ENCODE peak calls at places on chromosomes 3 and 15, in five cellular contexts. I is psoas muscle, F is AG04450, Z is A549, U is upper lobe of right lung. M is an unnamed sample.

GRCh38 chr3:122312826-122313225 is 12.2 kb upstream of the CSTA start:
- DNase-seq in I (no peak), F (no peak), Z (no peak), U (no peak), M (no peak)

GRCh38 chr15:36782681-36783080 is 203.3 kb downstream of the CDIN1 start:
- DNase-seq in I (no peak), F (no peak), Z (no peak), U (no peak), M (no peak)

GRCh38 chr3:116000315-116000714 is 377.0 kb downstream of the GAP43 start:
- DNase-seq in I (no peak), F (peak; percentile 87), Z (peak; percentile 39), U (no peak), M (peak; percentile 49)

GRCh38 chr3:32734756-32735155 is 49.8 kb downstream of the CNOT10 start:
- DNase-seq in I (no peak), F (no peak), Z (no peak), U (no peak), M (no peak)

GRCh38 chr3:124861041-124861440 is 26.1 kb downstream of the ITGB5 start:
- DNase-seq in I (no peak), F (no peak), Z (no peak), U (no peak), M (no peak)

GRCh38 chr3:40765884-40766283 is 241.1 kb downstream of the ZNF621 start:
- DNase-seq in I (no peak), F (no peak), Z (no peak), U (no peak), M (no peak)

GRCh38 chr3:197795200-197795599 is 4.1 kb downstream of the LRCH3 start:
- DNase-seq in I (no peak), F (no peak), Z (no peak), U (no peak), M (no peak)

GRCh38 chr3:101720851-101721649 is 3.4 kb upstream of the CEP97 start:
- DNase-seq in I (no peak), F (no peak), Z (no peak), U (no peak), M (no peak)

GRCh38 chr15:58048261-58048660 is 17.2 kb downstream of the ALDH1A2 start:
- DNase-seq in I (no peak), F (no peak), Z (no peak), U (no peak), M (no peak)

GRCh38 chr3:125033135-125033534 is 22.7 kb downstream of the HEG1 start:
- DNase-seq in I (no peak), F (no peak), Z (no peak), U (no peak), M (no peak)

DNA sequence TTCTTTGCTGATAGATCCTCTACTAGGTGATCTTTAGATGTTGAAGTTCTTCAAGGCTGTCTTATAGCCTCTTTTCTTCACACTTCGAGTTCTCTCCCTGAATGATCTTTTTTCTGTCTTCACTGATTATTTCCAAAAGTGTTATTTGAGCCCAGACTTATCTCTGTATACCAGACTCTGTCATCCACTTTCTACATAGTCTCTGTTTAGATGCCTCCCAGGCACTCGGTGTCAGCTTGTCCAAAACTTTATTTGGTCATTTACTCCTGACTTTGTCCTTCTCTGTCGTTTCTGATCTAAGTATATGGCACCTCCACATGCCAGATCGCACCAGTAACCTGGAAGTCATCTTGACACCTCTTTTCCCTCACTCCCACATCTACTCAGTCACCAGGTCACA is 27.6 kb downstream of the KLHL18 start:
- DNase-seq in I (no peak), F (no peak), Z (no peak), U (no peak), M (no peak)
- H3K9me3 ChIP-seq in I (no peaks in the 10 kb centered on the region), F (peaks cover 4% of the 10 kb centered on the region), Z (no peaks in the 10 kb centered on the region), U (no peaks in the 10 kb centered on the region), M (no peaks in the 10 kb centered on the region)

GRCh38 chr15:83015361-83015760 is 3.9 kb upstream of the C15orf40 start:
- DNase-seq in I (no peak), F (no peak), Z (no peak), U (no peak), M (no peak)
- H3K27ac ChIP-seq in I (peak overlapping the region; percentile 37), F (no peak overlapping the region), Z (no peak overlapping the region), U (no peak overlapping the region), M (no peak overlapping the region)

GRCh38 chr15:69685524-69686452 is 233.2 kb downstream of the RPLP1 start:
- DNase-seq in I (no peak), F (no peak), Z (no peak), U (no peak), M (no peak)
- H3K9me3 ChIP-seq in I (peaks cover 19% of the 10 kb centered on the region), F (peaks cover 20% of the 10 kb centered on the region), Z (peaks cover 74% of the 10 kb centered on the region), U (peaks cover 7% of the 10 kb centered on the region), M (no peaks in the 10 kb centered on the region)

GRCh38 chr3:172084871-172085556 is 45.6 kb downstream of the FNDC3B start:
- DNase-seq in I (no peak), F (no peak), Z (no peak), U (no peak), M (no peak)

GRCh38 chr3:172083995-172084409 is 44.6 kb downstream of the FNDC3B start:
- DNase-seq in I (no peak), F (no peak), Z (no peak), U (no peak), M (no peak)

GRCh38 chr3:172086071-172086470 is 46.7 kb downstream of the FNDC3B start:
- DNase-seq in I (no peak), F (no peak), Z (no peak), U (no peak), M (no peak)

GRCh38 chr3:172087198-172087597 is 47.8 kb downstream of the FNDC3B start:
- DNase-seq in I (no peak), F (no peak), Z (no peak), U (no peak), M (no peak)

GRCh38 chr3:172085557-172085895 is 46.1 kb downstream of the FNDC3B start:
- DNase-seq in I (no peak), F (no peak), Z (no peak), U (no peak), M (no peak)
- H3K27ac ChIP-seq in I (no peak overlapping the region), F (no peak overlapping the region), Z (no peak overlapping the region), U (no peak overlapping the region), M (no peak overlapping the region)

DNA sequence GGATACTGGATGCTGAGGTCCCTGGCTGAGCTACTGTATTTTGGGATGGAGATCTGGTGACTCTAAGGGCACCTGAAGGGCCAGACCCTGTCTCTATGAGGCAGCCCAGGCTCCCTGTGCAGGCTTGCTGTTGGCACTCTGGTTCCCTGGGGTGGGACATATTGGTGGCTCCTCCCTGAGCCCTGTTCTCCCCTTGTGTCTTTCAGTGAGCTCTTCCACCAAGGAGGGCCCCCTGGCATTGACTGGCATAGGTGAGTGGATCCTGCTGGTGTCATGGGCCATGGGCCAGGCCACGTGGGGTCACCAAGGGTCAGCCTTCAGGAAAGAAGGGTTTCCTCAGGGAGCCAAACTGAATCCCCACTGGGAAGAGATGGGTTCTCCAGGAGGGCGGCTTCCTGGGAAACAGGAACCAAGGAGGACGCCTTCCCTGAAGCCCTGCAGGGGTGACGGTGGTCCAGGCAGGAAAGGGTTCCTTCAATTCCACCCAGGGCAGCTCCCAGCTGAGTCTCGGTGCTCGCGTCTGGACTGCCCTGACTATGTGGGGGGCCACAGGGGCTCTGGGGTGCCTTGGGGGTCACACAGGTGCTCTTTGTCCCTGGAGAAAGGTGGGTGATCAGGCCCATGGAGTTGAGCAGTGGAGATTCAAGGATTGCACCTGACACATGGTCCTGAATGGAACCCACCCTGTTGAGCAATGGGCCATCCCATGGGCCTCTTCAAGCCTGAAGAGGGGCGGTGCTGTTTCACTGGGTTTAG is 220.4 kb downstream of the SNRPN start:
- DNase-seq in I (peak; percentile 48), F (no peak), Z (no peak), U (peak; percentile 51), M (peak; percentile 51)
- H3K9me3 ChIP-seq in I (peaks cover 13% of the 10 kb centered on the region), F (peaks cover 88% of the 10 kb centered on the region), Z (no peaks in the 10 kb centered on the region), U (peaks cover 26% of the 10 kb centered on the region), M (no peaks in the 10 kb centered on the region)

DNA sequence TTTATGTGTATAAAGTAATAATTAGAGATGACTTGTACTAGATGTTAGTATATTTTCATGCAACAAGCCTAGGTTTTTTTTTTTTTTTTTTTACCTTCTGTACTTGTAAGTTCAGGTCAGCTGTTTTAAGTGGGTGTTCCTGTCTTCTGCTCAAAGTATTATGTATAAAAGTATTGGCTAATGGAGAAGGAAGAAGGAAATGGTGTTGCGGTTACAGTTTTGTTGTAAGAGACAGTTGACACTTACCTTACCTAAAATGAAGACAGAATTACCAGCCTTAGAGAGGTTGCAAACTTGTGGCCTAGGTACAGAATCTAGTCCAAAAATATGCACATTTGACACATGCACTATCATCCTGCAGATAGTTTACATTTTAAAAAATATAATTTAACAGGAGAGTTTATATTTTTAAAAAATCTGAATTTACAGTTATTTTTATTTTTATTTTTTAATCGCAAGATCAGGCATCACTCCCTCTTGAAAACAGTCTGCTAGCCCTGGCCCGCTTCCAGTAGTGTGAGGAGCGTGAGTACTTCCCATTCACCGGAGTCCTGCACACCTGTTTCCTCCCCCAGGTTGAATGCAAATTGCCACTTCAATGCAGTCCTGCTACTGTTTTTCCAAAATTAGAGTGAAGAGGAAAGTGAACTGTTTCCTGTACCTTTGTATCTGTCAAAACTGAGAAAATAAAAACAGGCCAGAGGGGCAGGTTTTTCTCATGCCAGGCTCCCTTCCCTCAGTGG is 224.3 kb upstream of the SOX2 start:
- DNase-seq in I (no peak), F (no peak), Z (no peak), U (no peak), M (no peak)
- H3K27ac ChIP-seq in I (no peak overlapping the region), F (no peak overlapping the region), Z (no peak overlapping the region), U (no peak overlapping the region), M (no peak overlapping the region)